ENCODE peak calls at places on chromosomes 5 and 9, in ten cellular contexts. T is left lobe of liver; J is activated T-helper 9 cell treated with anti-CD3 and anti-CD28 coated beads, Interleukin-2, amount 50 U/mL, for 16 hours; H is NCI-H524; S is coronary artery; V is KBM-7; D is activated CD4-positive, alpha-beta T cell treated with anti-CD3 and anti-CD28 coated beads, Interleukin-2, amount 50 U/mL, for 4 hours; U is activated naive CD8-positive, alpha-beta T cell treated with anti-CD3 and anti-CD28 coated beads, Interleukin-2, amount 50 U/mL, for 16 hours; F is pancreas; E is tibial nerve. N is an unnamed sample.

GRCh38 chr9:127139775-127140174 is 17.3 kb upstream of the ANGPTL2 start:
- DNase-seq in E (no peak), U (no peak), V (no peak), S (no peak), F (no peak), J (no peak), D (no peak), T (no peak), H (no peak), N (peak; percentile 16)

GRCh38 chr9:114028646-114029045 is 49.5 kb downstream of the AMBP start:
- DNase-seq in D (no peak), H (no peak), T (peak; percentile 38), F (peak; percentile 52), S (peak; percentile 45), U (no peak), J (no peak), E (no peak), V (no peak), N (peak; percentile 49)

GRCh38 chr5:104189031-104189430 is 626.4 kb upstream of the NUDT12 start:
- DNase-seq in D (no peak), F (no peak), S (no peak), T (no peak), E (no peak), U (no peak), V (no peak), J (no peak), H (no peak), N (no peak)

GRCh38 chr5:57843016-57843402 is 360.4 kb upstream of the ACTBL2 start:
- DNase-seq in S (no peak), U (no peak), T (no peak), E (no peak), V (no peak), J (no peak), H (no peak), F (no peak), D (no peak), N (no peak)

GRCh38 chr9:106557996-106558667 is 304.8 kb upstream of the ZNF462 start:
- DNase-seq in F (no peak), J (no peak), S (no peak), U (no peak), E (no peak), T (peak; percentile 59), D (no peak), H (no peak), V (no peak), N (no peak)

GRCh38 chr9:135066291-135066690 is 21.2 kb upstream of the OLFM1 start:
- DNase-seq in T (no peak), S (no peak), E (no peak), H (no peak), J (no peak), F (peak; percentile 39), U (no peak), V (no peak), D (no peak), N (no peak)

GRCh38 chr9:129761901-129762359 is 9.1 kb upstream of the PTGES start:
- DNase-seq in F (no peak), V (no peak), S (no peak), T (no peak), J (no peak), H (no peak), E (no peak), U (no peak), D (no peak), N (peak; percentile 67)

GRCh38 chr5:171632618-171633017 is 153.0 kb upstream of the SMIM23 start:
- DNase-seq in E (no peak), F (no peak), T (no peak), U (no peak), H (no peak), J (no peak), V (no peak), S (no peak), D (no peak), N (no peak)

GRCh38 chr9:103533318-103533717 is 538.2 kb downstream of the CYLC2 start:
- DNase-seq in D (no peak), U (no peak), F (no peak), E (no peak), S (no peak), J (no peak), T (no peak), V (no peak), H (no peak), N (no peak)

GRCh38 chr9:135100241-135101067 is 13.0 kb downstream of the OLFM1 start:
- DNase-seq in E (no peak), H (peak; percentile 81), F (no peak), S (no peak), V (no peak), D (no peak), U (no peak), J (no peak), T (no peak), N (no peak)

GRCh38 chr5:2748841-2749513 is 2.5 kb downstream of the IRX2 start:
- DNase-seq in H (no peak), F (no peak), E (no peak), U (no peak), D (no peak), J (no peak), V (no peak), T (no peak), S (peak; percentile 67), N (no peak)

N was measured in breast epithelium.